ENCODE peak calls at places on chromosomes 1 and 21, in seven cellular contexts. W is NCI-H524; Y is Right ventricle myocardium superior; B is stimulated activated CD4-positive, alpha-beta T cell treated with anti-CD3 and anti-CD28 coated beads, Interleukin-15, amount 100 ng/mL, for 1 hour; X is activated B cell treated with CpG ODN at 0.5 μM for 24 hours; H is lower lobe of right lung; N is tibial artery. I is an unnamed sample.

GRCh38 chr1:66917476-66917875 is 7.2 kb downstream of the DNAI4 start:
- DNase-seq in W (no peak), Y (no peak), B (no peak), X (no peak), H (no peak), N (no peak), I (no peak)

GRCh38 chr1:2451744-2452582 is 24.1 kb upstream of the PLCH2 start:
- DNase-seq in W (peak), Y (no peak), B (no peak), X (no peak), H (no peak), N (no peak), I (no peak)

GRCh38 chr1:64087768-64088167 is 115.7 kb upstream of the UBE2U start:
- DNase-seq in W (no peak), Y (no peak), B (no peak), X (no peak), H (no peak), N (no peak), I (no peak)

GRCh38 chr1:74712863-74713262 is 20.0 kb downstream of the CRYZ start:
- DNase-seq in W (peak), Y (no peak), B (no peak), X (no peak), H (no peak), N (no peak), I (no peak)

GRCh38 chr1:207499573-207499972 is 3.6 kb downstream of the CR1 start:
- DNase-seq in W (peak), Y (peak), B (peak), X (peak), H (peak), N (peak), I (peak)

GRCh38 chr1:153506831-153507413 is 28.9 kb downstream of the S100A6 start:
- DNase-seq in W (no peak), Y (peak), B (no peak), X (no peak), H (peak), N (peak), I (peak)

GRCh38 chr1:84370831-84371394 is 27.4 kb upstream of the DNASE2B start:
- DNase-seq in W (peak), Y (no peak), B (no peak), X (no peak), H (no peak), N (no peak), I (no peak)

GRCh38 chr1:166164995-166165660 is 1.7 kb downstream of the FAM78B start:
- DNase-seq in W (peak), Y (peak), B (no peak), X (peak), H (peak), N (peak), I (peak)

GRCh38 chr1:201064806-201065205 is 41.3 kb upstream of the KIF21B start:
- DNase-seq in W (no peak), Y (peak), B (no peak), X (no peak), H (no peak), N (no peak), I (no peak)

GRCh38 chr1:201721131-201722049 is 107.6 kb upstream of the IPO9 start:
- DNase-seq in W (no peak), Y (no peak), B (no peak), X (no peak), H (no peak), N (no peak), I (no peak)

GRCh38 chr1:173818459-173818858 is 6.0 kb upstream of the DARS2 start:
- DNase-seq in W (no peak), Y (no peak), B (no peak), X (no peak), H (no peak), N (no peak), I (no peak)

GRCh38 chr1:24364975-24365678 is 46.0 kb downstream of the GRHL3 start:
- DNase-seq in W (peak), Y (no peak), B (no peak), X (no peak), H (no peak), N (peak), I (no peak)

GRCh38 chr1:227947678-227948492 is at the start of gene WNT9A:
- DNase-seq in W (peak), Y (peak), B (no peak), X (peak), H (no peak), N (no peak), I (peak)

GRCh38 chr1:228455715-228456114 is 31.5 kb upstream of the RNF187 start:
- DNase-seq in W (no peak), Y (no peak), B (no peak), X (no peak), H (no peak), N (no peak), I (no peak)

GRCh38 chr1:235736263-235736662 is 86.7 kb upstream of the GNG4 start:
- DNase-seq in W (no peak), Y (no peak), B (no peak), X (no peak), H (no peak), N (no peak), I (no peak)

GRCh38 chr1:185672719-185673360 is 61.4 kb upstream of the HMCN1 start:
- DNase-seq in W (no peak), Y (no peak), B (no peak), X (no peak), H (no peak), N (peak), I (no peak)

GRCh38 chr1:159996653-159997052 is 35.1 kb downstream of the PIGM start:
- DNase-seq in W (no peak), Y (no peak), B (no peak), X (no peak), H (no peak), N (no peak), I (no peak)

GRCh38 chr1:119475866-119476439 is 31.1 kb upstream of the HSD3B1 start:
- DNase-seq in W (peak), Y (peak), B (no peak), X (no peak), H (peak), N (peak), I (peak)

GRCh38 chr1:29820401-29820800 is 584.1 kb downstream of the PTPRU start:
- DNase-seq in W (no peak), Y (no peak), B (no peak), X (no peak), H (no peak), N (no peak), I (no peak)

GRCh38 chr1:153032073-153032472 is 1.1 kb downstream of the SPRR1B start:
- DNase-seq in W (no peak), Y (no peak), B (no peak), X (no peak), H (no peak), N (no peak), I (no peak)

GRCh38 chr1:247291835-247292561 is 36.1 kb downstream of the VN1R5 start:
- DNase-seq in W (no peak), Y (no peak), B (no peak), X (no peak), H (no peak), N (no peak), I (no peak)

GRCh38 chr1:197695961-197696360 is 79.3 kb downstream of the DENND1B start:
- DNase-seq in W (no peak), Y (no peak), B (no peak), X (no peak), H (no peak), N (no peak), I (no peak)

GRCh38 chr21:32544697-32545096 is 40.6 kb downstream of the TCP10L start:
- DNase-seq in W (no peak), Y (no peak), B (no peak), X (no peak), H (no peak), N (no peak), I (no peak)

GRCh38 chr1:202578565-202578964 is 131.7 kb downstream of the SYT2 start:
- DNase-seq in W (peak), Y (no peak), B (no peak), X (no peak), H (no peak), N (no peak), I (no peak)

GRCh38 chr1:2344744-2345296 is 46.5 kb downstream of the MORN1 start:
- DNase-seq in W (no peak), Y (peak), B (no peak), X (no peak), H (peak), N (peak), I (peak)

GRCh38 chr1:178188306-178188705 is 94.4 kb downstream of the RASAL2 start:
- DNase-seq in W (no peak), Y (no peak), B (no peak), X (no peak), H (no peak), N (no peak), I (no peak)

GRCh38 chr1:227270554-227270953 is 47.7 kb downstream of the CDC42BPA start:
- DNase-seq in W (no peak), Y (no peak), B (no peak), X (no peak), H (no peak), N (no peak), I (no peak)

GRCh38 chr1:234315091-234315541 is 58.1 kb upstream of the COA6 start:
- DNase-seq in W (no peak), Y (no peak), B (no peak), X (no peak), H (no peak), N (no peak), I (no peak)